ENCODE peak calls at places on chromosomes 2 and 18, in seven cellular contexts. Z, W, C, F, B, Q and P are unnamed samples.

GRCh38 chr2:213316001-213316735 is 31.9 kb downstream of the SPAG16 start:
- DNase-seq in C (no peak), F (peak), Q (no peak), Z (peak), B (no peak), W (no peak), P (peak)

GRCh38 chr2:234031207-234031606 is 19.3 kb upstream of the SPP2 start:
- DNase-seq in W (no peak), F (peak), Q (no peak), C (no peak), Z (no peak), B (no peak), P (no peak)

GRCh38 chr2:1489486-1489885 is 76.2 kb downstream of the TPO start:
- DNase-seq in B (no peak), W (no peak), Q (no peak), F (no peak), Z (no peak), C (no peak), P (no peak)

GRCh38 chr2:27095745-27096651 is 9.4 kb downstream of the KHK start:
- DNase-seq in B (no peak), F (peak), C (peak), Q (no peak), Z (peak), W (peak), P (peak)

GRCh38 chr2:128593518-128594272 is 275.0 kb upstream of the HS6ST1 start:
- DNase-seq in F (no peak), C (peak), Z (peak), B (peak), W (no peak), Q (no peak), P (no peak)

GRCh38 chr18:12317664-12318333 is 9.8 kb downstream of the TUBB6 start:
- DNase-seq in B (no peak), Q (no peak), W (no peak), C (peak), Z (no peak), F (peak), P (peak)

GRCh38 chr2:29446852-29447251 is 331.6 kb downstream of the CLIP4 start:
- DNase-seq in Q (no peak), W (no peak), F (no peak), C (no peak), B (no peak), Z (no peak), P (no peak)

GRCh38 chr2:29966256-29966655 is 44.9 kb upstream of the ALK start:
- DNase-seq in Z (no peak), F (no peak), C (no peak), Q (no peak), B (no peak), W (no peak), P (no peak)

GRCh38 chr2:96085541-96086355 is 30.6 kb downstream of the ADRA2B start:
- DNase-seq in W (no peak), B (no peak), Q (no peak), Z (no peak), F (no peak), C (no peak), P (no peak)

GRCh38 chr2:56448403-56448998 is 264.7 kb downstream of the CCDC85A start:
- DNase-seq in F (no peak), Q (no peak), Z (no peak), C (no peak), W (no peak), B (no peak), P (peak)

GRCh38 chr2:190417045-190417842 is 9.1 kb downstream of the MFSD6 start:
- DNase-seq in B (no peak), C (no peak), Q (no peak), Z (no peak), F (no peak), W (no peak), P (no peak)

GRCh38 chr2:128269358-128270305 is 49.0 kb downstream of the HS6ST1 start:
- DNase-seq in Z (no peak), W (peak), F (no peak), Q (no peak), C (no peak), B (no peak), P (no peak)

GRCh38 chr2:8391584-8391983 is 290.3 kb upstream of the ID2 start:
- DNase-seq in Q (no peak), Z (peak), F (no peak), C (no peak), W (no peak), B (no peak), P (no peak)

GRCh38 chr2:215831296-215831913 is 181.9 kb downstream of the MREG start:
- DNase-seq in Q (no peak), Z (peak), C (peak), W (no peak), F (peak), B (no peak), P (peak)

GRCh38 chr2:181781082-181781786 is 100.9 kb upstream of the NEUROD1 start:
- DNase-seq in W (peak), C (no peak), Z (no peak), F (no peak), Q (no peak), B (no peak), P (no peak)

GRCh38 chr2:233915133-233915532 is 2.0 kb upstream of the TRPM8 start:
- DNase-seq in F (peak), Q (no peak), Z (peak), B (no peak), W (no peak), C (no peak), P (no peak)

GRCh38 chr2:152246686-152247336 is 71.2 kb upstream of the STAM2 start:
- DNase-seq in Q (no peak), B (no peak), W (no peak), C (no peak), F (no peak), Z (no peak), P (no peak)

GRCh38 chr2:8714971-8715370 is 33.1 kb downstream of the ID2 start:
- DNase-seq in Z (no peak), C (no peak), W (no peak), B (no peak), Q (no peak), F (no peak), P (no peak)

GRCh38 chr2:113770929-113771328 is 14.5 kb upstream of the SLC35F5 start:
- DNase-seq in Q (no peak), Z (peak), B (no peak), F (no peak), W (peak), C (peak), P (no peak)

GRCh38 chr2:160207804-160208661 is 8.0 kb upstream of the ITGB6 start:
- DNase-seq in Z (peak), W (no peak), B (no peak), Q (no peak), F (peak), C (peak), P (peak)

GRCh38 chr2:8565399-8566154 is 116.3 kb upstream of the ID2 start:
- DNase-seq in Z (no peak), B (no peak), F (no peak), C (no peak), Q (no peak), W (peak), P (no peak)

GRCh38 chr2:175463639-175464310 is 282.3 kb upstream of the ATP5MC3 start:
- DNase-seq in Z (peak), C (peak), B (no peak), Q (no peak), W (peak), F (no peak), P (no peak)

GRCh38 chr2:96236882-96237281 is 28.3 kb upstream of the STARD7 start:
- DNase-seq in B (no peak), Z (no peak), F (no peak), W (no peak), Q (no peak), C (no peak), P (no peak)

GRCh38 chr18:6146309-6146661 is 251.0 kb upstream of the TMEM200C start:
- DNase-seq in B (no peak), C (peak), F (no peak), Z (no peak), W (no peak), Q (no peak), P (no peak)

GRCh38 chr2:100291152-100291970 is 30.9 kb downstream of the LONRF2 start:
- DNase-seq in F (peak), Q (no peak), B (no peak), W (peak), Z (peak), C (peak), P (peak)

GRCh38 chr2:191627518-191627917 is 50.4 kb upstream of the NABP1 start:
- DNase-seq in C (no peak), Q (no peak), B (no peak), Z (no peak), F (no peak), W (no peak), P (no peak)

DNA sequence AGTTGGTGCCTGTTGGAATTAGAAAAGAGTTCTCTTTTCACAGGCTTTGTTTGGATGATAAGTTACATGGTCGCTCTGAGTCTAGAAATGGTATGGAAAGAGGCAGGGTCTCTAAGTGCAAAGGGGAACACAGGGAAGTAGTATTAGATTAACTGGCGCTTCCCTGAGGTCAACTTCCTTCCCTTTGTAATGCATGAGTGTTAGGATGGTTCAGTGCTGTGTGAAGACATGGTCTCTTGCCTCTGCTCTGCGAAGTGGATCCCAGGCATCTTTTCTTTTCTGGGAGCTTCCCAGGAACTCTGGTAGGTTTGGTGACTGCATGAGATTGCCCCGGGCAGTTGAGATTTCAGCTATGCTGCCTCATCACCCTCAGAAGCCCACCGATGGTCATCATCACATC is 170.3 kb downstream of the MIB1 start:
- DNase-seq in C (no peak), Z (no peak), W (no peak), F (no peak), Q (no peak), B (no peak), P (no peak)
- H3K23ac ChIP-seq in C (no peak), Z (no peak), W (no peak), F (no peak), Q (no peak), B (no peak), P (no peak)

GRCh38 chr2:197499594-197500502 is at the start of the genes HSPD1 and HSPE1:
- DNase-seq in W (peak), Z (peak), Q (peak), B (peak), C (peak), F (peak), P (peak)
- H3K9ac ChIP-seq in W (peak), Z (peak), Q (peak), B (peak), C (peak), F (peak), P (peak)

GRCh38 chr2:72131916-72132841 is 15.5 kb downstream of the CYP26B1 start:
- DNase-seq in C (no peak), W (peak), Z (no peak), B (no peak), F (no peak), Q (no peak), P (no peak)
- H3K23ac ChIP-seq in C (no peak), W (no peak), Z (no peak), B (peak), F (no peak), Q (no peak), P (no peak)

GRCh38 chr18:424869-425138 is 75.7 kb downstream of the COLEC12 start:
- DNase-seq in C (no peak), B (no peak), Z (no peak), W (no peak), Q (no peak), F (no peak), P (no peak)
- H3K9ac ChIP-seq in C (no peak), B (no peak), Z (no peak), W (no peak), Q (no peak), F (no peak), P (peak)

GRCh38 chr2:3645745-3646389 is 12.1 kb upstream of the ALLC start:
- DNase-seq in C (no peak), F (no peak), Q (no peak), B (no peak), Z (no peak), W (no peak), P (no peak)

GRCh38 chr2:3648652-3649177 is 9.3 kb upstream of the ALLC start:
- DNase-seq in W (no peak), F (no peak), Q (no peak), Z (no peak), C (no peak), B (no peak), P (no peak)

GRCh38 chr2:3649581-3649980 is 8.4 kb upstream of the ALLC start:
- DNase-seq in W (no peak), Z (no peak), B (no peak), C (no peak), F (no peak), Q (no peak), P (no peak)

GRCh38 chr2:3647246-3647645 is 10.8 kb upstream of the ALLC start:
- DNase-seq in Q (no peak), F (no peak), Z (no peak), C (no peak), W (no peak), B (no peak), P (no peak)

GRCh38 chr2:3647831-3648651 is 10.0 kb upstream of the ALLC start:
- DNase-seq in B (no peak), Q (no peak), C (no peak), W (no peak), Z (no peak), F (no peak), P (no peak)
- H3K23ac ChIP-seq in B (peak), Q (no peak), C (no peak), W (no peak), Z (no peak), F (no peak), P (no peak)

GRCh38 chr2:62504657-62505056 is 1.3 kb downstream of the TMEM17 start:
- DNase-seq in B (no peak), C (no peak), F (no peak), W (no peak), Z (no peak), Q (no peak), P (no peak)
- H3K9ac ChIP-seq in B (no peak), C (no peak), F (no peak), W (no peak), Z (no peak), Q (no peak), P (peak)

DNA sequence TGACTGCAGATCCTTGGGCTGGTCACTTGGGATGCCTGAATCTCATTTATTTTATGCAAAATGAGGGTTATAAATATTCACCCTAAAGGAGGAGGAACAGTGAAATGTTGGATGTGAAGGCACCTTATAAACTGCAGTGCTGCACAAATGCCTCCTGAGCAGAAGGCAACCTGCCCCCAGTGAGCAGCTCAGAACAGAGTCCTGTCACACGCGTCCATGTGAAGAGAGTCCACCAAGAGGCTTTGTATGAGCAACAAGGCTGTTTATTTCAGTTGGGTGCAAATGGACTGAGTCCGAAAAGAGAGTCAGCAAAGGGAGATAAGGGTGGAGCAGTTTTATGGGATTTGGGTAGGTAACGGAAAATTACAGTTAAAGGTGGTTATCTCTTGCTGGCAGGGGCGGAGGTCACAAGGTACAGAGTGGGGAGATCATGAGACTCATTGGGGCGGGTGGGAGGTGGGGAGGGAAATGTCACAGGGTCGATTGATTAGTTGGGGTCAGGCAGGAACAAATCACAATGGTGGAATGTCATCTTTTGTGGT is 53.5 kb upstream of the RALBP1 start:
- DNase-seq in F (no peak), Z (no peak), Q (no peak), C (no peak), B (no peak), W (no peak), P (no peak)
- H3K23ac ChIP-seq in F (no peak), Z (no peak), Q (no peak), C (no peak), B (no peak), W (no peak), P (no peak)

GRCh38 chr2:207533609-207534008 is 3.8 kb downstream of the CREB1 start:
- DNase-seq in C (no peak), Q (no peak), F (no peak), B (no peak), W (no peak), Z (no peak), P (no peak)
- H3K9ac ChIP-seq in C (no peak), Q (no peak), F (no peak), B (no peak), W (no peak), Z (no peak), P (peak)

GRCh38 chr2:32166115-32166549 is 468 bp downstream of the SLC30A6 start:
- DNase-seq in Z (no peak), W (no peak), B (no peak), F (no peak), Q (no peak), C (no peak), P (no peak)

GRCh38 chr2:32172870-32173269 is 7.2 kb downstream of the SLC30A6 start:
- DNase-seq in Q (no peak), W (no peak), Z (no peak), B (no peak), C (no peak), F (no peak), P (no peak)

GRCh38 chr2:32168513-32168912 is 2.8 kb downstream of the SLC30A6 start:
- DNase-seq in F (no peak), Z (no peak), B (no peak), W (no peak), Q (no peak), C (no peak), P (no peak)
- H3K23ac ChIP-seq in F (no peak), Z (no peak), B (no peak), W (no peak), Q (no peak), C (no peak), P (no peak)

GRCh38 chr2:237727363-237727762 is 71.2 kb upstream of the RBM44 start:
- DNase-seq in W (no peak), C (peak), Q (no peak), B (no peak), F (peak), Z (no peak), P (no peak)

GRCh38 chr2:237732070-237732469 is 66.5 kb upstream of the RBM44 start:
- DNase-seq in Q (no peak), B (no peak), C (peak), W (no peak), F (no peak), Z (no peak), P (no peak)

GRCh38 chr2:237731663-237732062 is 66.9 kb upstream of the RBM44 start:
- DNase-seq in W (no peak), C (peak), B (no peak), F (peak), Z (peak), Q (no peak), P (peak)

GRCh38 chr2:237732790-237733349 is 65.7 kb upstream of the RBM44 start:
- DNase-seq in W (no peak), Q (no peak), B (no peak), C (peak), Z (peak), F (no peak), P (peak)

GRCh38 chr2:237729681-237730475 is 68.7 kb upstream of the RBM44 start:
- DNase-seq in C (peak), W (no peak), B (no peak), Z (no peak), Q (no peak), F (no peak), P (peak)
- H3K9ac ChIP-seq in C (no peak), W (no peak), B (no peak), Z (no peak), Q (no peak), F (no peak), P (no peak)